ENCODE peak calls at places on chromosome 7, in nine cellular contexts. X, F, M, D, Y, V, J, U and B are unnamed samples.

GRCh38 chr7:144391823-144392255 is 11.7 kb downstream of the NOBOX start:
- DNase-seq in X (peak; percentile 66), F (peak; percentile 26), M (no peak), D (no peak), Y (peak; percentile 43), V (no peak), J (no peak), U (peak; percentile 64), B (no peak)

GRCh38 chr7:143519411-143520131 is 41.9 kb downstream of the TAS2R41 start:
- DNase-seq in X (no peak), F (no peak), M (no peak), D (peak; percentile 55), Y (no peak), V (no peak), J (no peak), U (no peak), B (peak; percentile 70)

GRCh38 chr7:133807610-133808543 is 319.3 kb upstream of the LRGUK start:
- DNase-seq in X (peak; percentile 63), F (no peak), M (no peak), D (no peak), Y (no peak), V (no peak), J (no peak), U (no peak), B (no peak)

GRCh38 chr7:116591202-116592040 is 66.6 kb downstream of the CAV1 start:
- DNase-seq in X (peak; percentile 11), F (no peak), M (no peak), D (no peak), Y (peak; percentile 45), V (no peak), J (no peak), U (peak; percentile 32), B (no peak)

GRCh38 chr7:158943713-158944112 is 87.4 kb downstream of the DYNC2I1 start:
- DNase-seq in X (no peak), F (no peak), M (no peak), D (no peak), Y (no peak), V (no peak), J (no peak), U (no peak), B (no peak)

GRCh38 chr7:45921699-45922519 is 837 bp upstream of the IGFBP3 start:
- DNase-seq in X (peak; percentile 73), F (peak; percentile 16), M (peak; percentile 85), D (peak; percentile 56), Y (no peak), V (no peak), J (no peak), U (peak; percentile 75), B (peak; percentile 77)

GRCh38 chr7:10075866-10076265 is 897.8 kb upstream of the PHF14 start:
- DNase-seq in X (no peak), F (no peak), M (no peak), D (no peak), Y (no peak), V (no peak), J (no peak), U (no peak), B (no peak)

GRCh38 chr7:1705339-1705738 is 35.3 kb downstream of the ELFN1 start:
- DNase-seq in X (peak; percentile 38), F (no peak), M (peak; percentile 45), D (no peak), Y (no peak), V (no peak), J (no peak), U (no peak), B (peak; percentile 34)

GRCh38 chr7:18974803-18975202 is 142.6 kb downstream of the TWIST1 start:
- DNase-seq in X (no peak), F (no peak), M (no peak), D (no peak), Y (no peak), V (no peak), J (no peak), U (no peak), B (no peak)

GRCh38 chr7:143382126-143382790 is 1.1 kb downstream of the ZYX start:
- DNase-seq in X (no peak), F (no peak), M (peak; percentile 76), D (no peak), Y (no peak), V (no peak), J (no peak), U (no peak), B (no peak)

GRCh38 chr7:92880212-92881090 is 44.1 kb upstream of the CDK6 start:
- DNase-seq in X (peak; percentile 39), F (peak; percentile 38), M (peak; percentile 70), D (no peak), Y (no peak), V (no peak), J (no peak), U (peak; percentile 38), B (no peak)

GRCh38 chr7:151836191-151836926 is 40.6 kb downstream of the PRKAG2 start:
- DNase-seq in X (no peak), F (no peak), M (peak; percentile 61), D (no peak), Y (no peak), V (no peak), J (no peak), U (no peak), B (no peak)

GRCh38 chr7:76234931-76235441 is 33.3 kb downstream of the SRRM3 start:
- DNase-seq in X (peak; percentile 100), F (peak; percentile 84), M (peak; percentile 89), D (peak; percentile 79), Y (no peak), V (peak; percentile 87), J (peak; percentile 54), U (peak; percentile 84), B (peak; percentile 81)

GRCh38 chr7:96236198-96237039 is 85.5 kb downstream of the SLC25A13 start:
- DNase-seq in X (peak; percentile 42), F (peak; percentile 74), M (peak; percentile 71), D (no peak), Y (no peak), V (no peak), J (no peak), U (no peak), B (no peak)

GRCh38 chr7:23972057-23972456 is 262.0 kb downstream of the STK31 start:
- DNase-seq in X (no peak), F (no peak), M (no peak), D (no peak), Y (no peak), V (no peak), J (no peak), U (no peak), B (no peak)

GRCh38 chr7:47538846-47539311 is 43.0 kb downstream of the TNS3 start:
- DNase-seq in X (no peak), F (no peak), M (peak; percentile 48), D (no peak), Y (no peak), V (no peak), J (no peak), U (no peak), B (no peak)

GRCh38 chr7:116801092-116801710 is 61.2 kb upstream of the CAPZA2 start:
- DNase-seq in X (no peak), F (no peak), M (no peak), D (no peak), Y (no peak), V (no peak), J (no peak), U (no peak), B (no peak)

GRCh38 chr7:28988091-28988490 is 30.0 kb upstream of the TRIL start:
- DNase-seq in X (no peak), F (no peak), M (no peak), D (no peak), Y (no peak), V (no peak), J (no peak), U (no peak), B (no peak)

GRCh38 chr7:12291870-12292269 is 80.8 kb downstream of the TMEM106B start:
- DNase-seq in X (no peak), F (peak; percentile 4), M (no peak), D (no peak), Y (no peak), V (no peak), J (no peak), U (peak; percentile 21), B (no peak)

GRCh38 chr7:149126662-149127321 is 668 bp upstream of the ZNF425 start:
- DNase-seq in X (peak; percentile 91), F (peak; percentile 70), M (peak; percentile 86), D (peak; percentile 45), Y (no peak), V (peak; percentile 74), J (peak; percentile 28), U (peak; percentile 82), B (peak; percentile 72)

GRCh38 chr7:1108264-1108920 is 20.5 kb downstream of the GPER1 start:
- DNase-seq in X (no peak), F (no peak), M (peak; percentile 54), D (no peak), Y (no peak), V (no peak), J (no peak), U (no peak), B (no peak)

GRCh38 chr7:129607471-129608120 is 3.9 kb upstream of the NRF1 start:
- DNase-seq in X (peak; percentile 64), F (peak; percentile 53), M (no peak), D (no peak), Y (peak; percentile 30), V (peak; percentile 58), J (peak; percentile 39), U (peak; percentile 52), B (no peak)

GRCh38 chr7:81937091-81937490 is 167.2 kb upstream of the HGF start:
- DNase-seq in X (no peak), F (no peak), M (no peak), D (no peak), Y (no peak), V (no peak), J (no peak), U (no peak), B (no peak)

GRCh38 chr7:98105942-98106544 is 619 bp upstream of the LMTK2 start:
- DNase-seq in X (no peak), F (peak; percentile 32), M (no peak), D (no peak), Y (no peak), V (no peak), J (no peak), U (peak; percentile 20), B (no peak)

GRCh38 chr7:38628630-38629385 is 2.4 kb downstream of the AMPH start:
- DNase-seq in X (no peak), F (no peak), M (no peak), D (no peak), Y (no peak), V (no peak), J (no peak), U (no peak), B (no peak)

GRCh38 chr7:38207843-38208242 is 29.8 kb downstream of the STARD3NL start:
- DNase-seq in X (no peak), F (no peak), M (no peak), D (no peak), Y (no peak), V (no peak), J (no peak), U (no peak), B (no peak)

GRCh38 chr7:158828343-158829020 is 827 bp downstream of the ESYT2 start:
- DNase-seq in X (peak; percentile 85), F (peak; percentile 76), M (peak; percentile 84), D (no peak), Y (no peak), V (peak; percentile 50), J (no peak), U (peak; percentile 45), B (peak; percentile 78)

GRCh38 chr7:142855756-142856564 is 1.1 kb downstream of the EPHB6 start:
- DNase-seq in X (peak; percentile 34), F (no peak), M (peak; percentile 89), D (peak; percentile 43), Y (no peak), V (peak; percentile 67), J (no peak), U (no peak), B (no peak)

GRCh38 chr7:112634107-112634506 is 153.3 kb downstream of the LSMEM1 start:
- DNase-seq in X (no peak), F (no peak), M (no peak), D (no peak), Y (no peak), V (no peak), J (no peak), U (no peak), B (no peak)